ENCODE peak calls at places on chromosomes 16 and 17, in eight cellular contexts. G is thoracic aorta, O is uterus, F is ovary, J is heart left ventricle, X is colonic mucosa, Z is HCT116, N is prostate gland. R is an unnamed sample.
A peak's percentile ranks its signal among the peaks of the same experiment; 100 is the strongest.

GRCh38 chr17:77087650-77088454 is 52.9 kb upstream of the SEC14L1 start:
- DNase-seq in G (no peak), O (no peak), F (no peak), J (no peak), X (no peak), Z (no peak), N (no peak), R (no peak)

GRCh38 chr16:75250089-75250808 is 1.2 kb downstream of the BCAR1 start:
- DNase-seq in G (no peak), O (no peak), F (peak; percentile 20), J (peak; percentile 66), X (peak; percentile 87), Z (no peak), N (peak; percentile 31), R (peak; percentile 87)

GRCh38 chr17:2852729-2853110 is 56.5 kb downstream of the RAP1GAP2 start:
- DNase-seq in G (no peak), O (no peak), F (no peak), J (no peak), X (no peak), Z (no peak), N (no peak), R (peak; percentile 74)

GRCh38 chr17:50672831-50673551 is 34.7 kb downstream of the ANKRD40 start:
- DNase-seq in G (peak; percentile 56), O (no peak), F (no peak), J (no peak), X (no peak), Z (no peak), N (peak; percentile 58), R (peak; percentile 56)

GRCh38 chr16:74437-75318 is 2.2 kb upstream of the RHBDF1 start:
- DNase-seq in G (no peak), O (no peak), F (no peak), J (no peak), X (peak; percentile 44), Z (no peak), N (no peak), R (no peak)

GRCh38 chr16:11175850-11176341 is 80.1 kb downstream of the SOCS1 start:
- DNase-seq in G (no peak), O (no peak), F (no peak), J (no peak), X (no peak), Z (no peak), N (no peak), R (no peak)

GRCh38 chr16:51762081-51762995 is 611.3 kb upstream of the SALL1 start:
- DNase-seq in G (no peak), O (peak; percentile 83), F (peak; percentile 73), J (peak; percentile 80), X (peak; percentile 74), Z (no peak), N (peak; percentile 73), R (peak; percentile 91)

GRCh38 chr16:75254359-75254837 is 3.0 kb upstream of the BCAR1 start:
- DNase-seq in G (no peak), O (no peak), F (no peak), J (peak; percentile 39), X (peak; percentile 76), Z (no peak), N (no peak), R (peak; percentile 73)

GRCh38 chr17:306116-306515 is 46.5 kb downstream of the RPH3AL start:
- DNase-seq in G (no peak), O (no peak), F (no peak), J (peak; percentile 54), X (no peak), Z (no peak), N (no peak), R (peak; percentile 74)

GRCh38 chr17:32590974-32591373 is 104.2 kb downstream of the CDK5R1 start:
- DNase-seq in G (no peak), O (no peak), F (no peak), J (no peak), X (no peak), Z (no peak), N (no peak), R (no peak)

GRCh38 chr16:16019488-16019887 is 70.1 kb downstream of the ABCC1 start:
- DNase-seq in G (peak; percentile 41), O (no peak), F (no peak), J (no peak), X (no peak), Z (peak; percentile 10), N (no peak), R (peak; percentile 41)

GRCh38 chr16:3235856-3236669 is 1.1 kb upstream of the ZNF200 start:
- DNase-seq in G (no peak), O (peak; percentile 35), F (peak; percentile 18), J (peak; percentile 78), X (peak; percentile 29), Z (no peak), N (peak; percentile 6), R (peak; percentile 83)

GRCh38 chr16:77807071-77807470 is 18.7 kb downstream of the VAT1L start:
- DNase-seq in G (no peak), O (no peak), F (no peak), J (no peak), X (no peak), Z (no peak), N (no peak), R (no peak)

GRCh38 chr17:45948498-45948880 is 50.6 kb upstream of the STH start:
- DNase-seq in G (no peak), O (no peak), F (no peak), J (no peak), X (no peak), Z (no peak), N (no peak), R (no peak)

GRCh38 chr16:66293932-66294331 is 72.6 kb upstream of the CDH5 start:
- DNase-seq in G (no peak), O (no peak), F (no peak), J (no peak), X (no peak), Z (no peak), N (no peak), R (no peak)

GRCh38 chr16:83907111-83907510 is 8.2 kb downstream of the MLYCD start:
- DNase-seq in G (no peak), O (no peak), F (no peak), J (no peak), X (no peak), Z (no peak), N (no peak), R (no peak)

GRCh38 chr17:61313515-61314326 is 85.9 kb upstream of the TBX2 start:
- DNase-seq in G (no peak), O (peak; percentile 41), F (no peak), J (peak; percentile 63), X (no peak), Z (no peak), N (no peak), R (no peak)

GRCh38 chr17:61312406-61313295 is 87.0 kb upstream of the TBX2 start:
- DNase-seq in G (no peak), O (no peak), F (no peak), J (no peak), X (no peak), Z (no peak), N (no peak), R (no peak)

GRCh38 chr17:61316633-61317032 is 83.0 kb upstream of the TBX2 start:
- DNase-seq in G (no peak), O (no peak), F (no peak), J (no peak), X (no peak), Z (no peak), N (no peak), R (no peak)

GRCh38 chr17:61317779-61318178 is 81.9 kb upstream of the TBX2 start:
- DNase-seq in G (no peak), O (no peak), F (no peak), J (no peak), X (no peak), Z (no peak), N (no peak), R (no peak)

DNA sequence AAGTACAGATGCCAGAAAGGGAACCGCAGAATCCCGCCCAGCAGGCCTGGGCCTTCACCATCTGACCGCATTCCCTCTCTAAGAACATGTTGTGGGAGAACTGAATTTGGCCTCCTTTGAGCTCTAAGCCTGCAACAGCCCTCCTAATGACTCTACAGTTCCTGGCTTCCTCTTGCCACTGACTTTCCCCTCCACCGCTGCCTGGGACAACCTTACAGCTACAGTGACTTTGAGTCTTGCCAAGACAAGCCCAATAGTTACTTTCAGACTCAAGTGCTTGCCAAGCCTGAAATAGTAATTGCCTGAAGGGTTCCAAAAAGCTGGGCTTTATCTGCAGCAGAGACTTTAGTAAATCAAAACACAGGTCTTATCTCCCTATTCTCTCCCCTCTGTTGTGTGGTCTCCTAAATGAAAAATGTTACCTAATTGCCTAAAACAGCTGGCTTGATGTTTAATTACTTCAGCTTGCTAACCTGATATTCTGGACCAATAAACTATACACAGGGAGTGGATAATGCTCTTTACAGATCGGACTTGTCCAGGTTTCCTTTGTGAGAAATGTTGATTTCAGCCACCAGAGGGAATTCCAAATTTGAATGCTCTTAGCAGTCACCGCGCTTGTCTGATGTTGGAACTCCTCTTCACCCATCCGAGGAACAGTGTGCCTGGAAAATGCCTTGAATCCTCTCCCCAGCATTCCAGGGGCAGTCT is 85.1 kb upstream of the TBX2 start:
- DNase-seq in G (peak; percentile 50), O (peak; percentile 72), F (peak; percentile 61), J (no peak), X (no peak), Z (no peak), N (peak; percentile 68), R (no peak)
- TF ChIP-seq CTCF in G (peak; percentile 34), O (peak; percentile 12), F (no peak), J (peak; percentile 11), X (no peak), Z (peak; percentile 8), N (peak; percentile 20), R (no peak)

GRCh38 chr17:75473246-75473645 is 16.8 kb downstream of the TMEM94 start:
- DNase-seq in G (no peak), O (no peak), F (no peak), J (no peak), X (no peak), Z (no peak), N (no peak), R (no peak)
- H3K4me1 ChIP-seq in G (peaks cover 44% of the 10 kb centered on the region), O (peaks cover 21% of the 10 kb centered on the region), F (peaks cover 19% of the 10 kb centered on the region), J (peaks cover 52% of the 10 kb centered on the region), X (peaks cover 5% of the 10 kb centered on the region), Z (no peaks in the 10 kb centered on the region), N (no peaks in the 10 kb centered on the region), R (peaks cover 18% of the 10 kb centered on the region)

GRCh38 chr17:44807817-44808155 is 22.3 kb downstream of the GJC1 start:
- DNase-seq in G (no peak), O (no peak), F (no peak), J (no peak), X (no peak), Z (no peak), N (no peak), R (no peak)
- H3K27ac ChIP-seq in G (no peak overlapping the region), O (peak overlapping the region; percentile 98), F (no peak overlapping the region), J (no peak overlapping the region), X (no peak overlapping the region), Z (no peak overlapping the region), N (no peak overlapping the region), R (no peak overlapping the region)

DNA sequence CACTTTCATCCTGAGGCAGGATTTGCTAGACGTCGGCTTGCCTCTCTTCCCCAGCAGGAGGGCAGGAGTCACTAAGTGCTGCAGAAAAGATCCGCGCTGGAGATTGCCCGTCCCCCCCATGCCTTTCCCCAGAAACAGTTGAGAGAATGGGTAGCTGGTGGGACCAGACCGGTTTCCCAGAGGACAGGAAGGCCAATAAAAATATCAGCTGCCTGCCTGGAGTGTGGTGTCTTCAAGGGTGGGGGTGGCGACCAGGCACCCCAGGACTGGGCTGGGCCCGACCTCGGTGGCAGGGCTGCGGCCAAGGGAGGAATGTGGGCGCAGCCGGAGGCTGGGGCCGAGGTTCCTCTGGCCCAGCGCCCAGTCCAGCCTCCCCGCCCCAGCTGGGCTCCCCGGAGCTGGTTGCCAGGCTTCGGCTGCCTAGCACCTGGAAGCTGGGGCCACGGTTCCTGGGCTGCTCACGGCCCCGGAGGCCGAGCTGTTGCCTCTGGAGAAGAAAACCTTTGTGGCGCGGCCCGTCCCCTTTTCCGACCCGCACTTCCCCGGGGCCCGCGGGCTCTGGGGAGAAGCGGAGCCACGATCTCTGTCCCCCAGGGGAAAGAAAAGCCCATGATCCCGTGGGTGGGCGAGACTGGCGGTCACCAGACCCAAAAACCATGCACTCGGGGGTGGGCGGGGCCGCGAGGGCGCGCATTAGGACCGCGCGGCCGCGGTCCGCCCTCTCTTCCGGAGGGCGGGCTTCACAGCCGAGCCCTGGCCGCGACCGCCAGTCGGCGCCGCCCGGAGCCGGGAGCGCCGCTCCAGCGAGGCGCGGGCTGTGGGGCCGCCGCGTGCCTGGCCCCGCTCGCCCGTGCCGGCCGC is at the start of gene TRAF4:
- DNase-seq in G (no peak), O (peak; percentile 76), F (peak; percentile 73), J (peak; percentile 89), X (peak; percentile 85), Z (peak; percentile 79), N (peak; percentile 73), R (peak; percentile 94)
- TF ChIP-seq CTCF in G (no peak), O (no peak), F (no peak), J (no peak), X (no peak), Z (no peak), N (peak; percentile 65), R (peak; percentile 25)